ENCODE peak calls at places on chromosomes 6 and 20, in ten cellular contexts. U is endothelial cell, H is nephron progenitor cell, G is tibial nerve, W is fibroblast of lung, J is progenitor cell of endocrine pancreas, X is stomach, V is fibroblast of pulmonary artery, Z is bronchial epithelial cell, N is AG09309. K is an unnamed sample.

GRCh38 chr6:34538581-34538980 is 17.5 kb downstream of the SPDEF start:
- DNase-seq in Z (no peak), J (no peak), N (no peak), G (no peak), H (no peak), W (no peak), X (no peak), V (no peak), U (no peak), K (no peak)

GRCh38 chr6:6546318-6547110 is 42.0 kb upstream of the LY86 start:
- DNase-seq in H (peak; percentile 63), X (peak; percentile 28), J (peak; percentile 28), U (peak; percentile 49), V (peak; percentile 16), W (peak; percentile 37), Z (peak; percentile 16), N (no peak), G (peak; percentile 30), K (peak; percentile 4)

GRCh38 chr6:150334790-150335783 is 33.7 kb upstream of the IYD start:
- DNase-seq in U (peak; percentile 57), N (peak; percentile 63), H (peak; percentile 53), V (peak; percentile 88), X (no peak), Z (peak; percentile 78), G (peak; percentile 71), W (peak; percentile 69), J (peak; percentile 22), K (no peak)

GRCh38 chr6:78523622-78524021 is 343.7 kb upstream of the IRAK1BP1 start:
- DNase-seq in H (no peak), W (no peak), G (no peak), J (no peak), X (no peak), Z (peak; percentile 38), V (peak; percentile 55), N (no peak), U (no peak), K (no peak)

GRCh38 chr6:3628143-3628840 is 123.2 kb downstream of the PXDC1 start:
- DNase-seq in J (no peak), G (no peak), V (no peak), H (no peak), X (no peak), U (no peak), N (no peak), Z (no peak), W (peak; percentile 62), K (no peak)

GRCh38 chr6:148565931-148566663 is 180.7 kb upstream of the UST start:
- DNase-seq in Z (peak; percentile 85), U (no peak), V (peak; percentile 97), X (peak; percentile 44), J (no peak), H (no peak), G (no peak), N (peak; percentile 85), W (peak; percentile 99), K (no peak)

GRCh38 chr6:80001337-80001736 is 3.1 kb upstream of the TTK start:
- DNase-seq in Z (no peak), G (no peak), W (no peak), H (no peak), U (no peak), J (no peak), N (no peak), X (no peak), V (no peak), K (no peak)

GRCh38 chr20:2626853-2627541 is 25.4 kb upstream of the NOP56 start:
- DNase-seq in H (no peak), W (peak; percentile 73), G (no peak), U (no peak), J (no peak), N (peak; percentile 33), Z (peak; percentile 96), V (peak; percentile 81), X (no peak), K (no peak)

DNA sequence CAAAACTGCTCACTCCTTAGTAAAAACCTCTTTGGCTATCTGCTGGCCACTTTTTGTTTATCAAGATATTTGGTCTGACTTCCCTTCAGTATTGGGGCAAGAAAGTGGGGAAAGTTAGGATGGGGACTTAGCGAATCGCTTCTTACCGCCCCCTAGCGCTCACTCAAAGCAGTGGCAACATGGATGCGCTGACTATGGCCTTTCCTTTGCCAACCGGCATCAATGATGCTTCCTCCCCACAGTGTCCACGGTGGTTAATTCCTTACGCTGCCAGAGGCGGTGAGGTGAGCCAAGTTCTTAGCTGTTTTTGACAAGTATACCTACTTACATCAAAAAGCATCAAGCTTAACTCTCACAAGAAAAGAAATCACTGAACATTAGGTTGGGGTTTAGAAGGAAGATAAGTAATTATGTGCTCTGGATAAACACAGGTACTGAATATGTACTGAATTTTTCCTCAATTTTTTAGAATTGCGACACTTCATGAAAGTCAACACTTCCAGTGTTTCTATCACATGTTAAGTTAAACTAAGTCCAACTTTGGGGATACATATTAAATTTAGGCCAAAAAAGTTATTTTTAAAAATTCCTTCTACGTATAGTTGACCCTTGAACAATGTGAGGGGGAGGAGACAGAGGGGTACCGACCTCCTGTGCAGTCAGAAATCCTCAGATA is 86.7 kb downstream of the GMDS start:
- DNase-seq in X (no peak), U (peak; percentile 63), V (peak; percentile 48), G (no peak), N (no peak), J (no peak), H (peak; percentile 43), Z (peak; percentile 46), W (peak; percentile 41), K (no peak)
- TF ChIP-seq CTCF in X (no peak), U (peak; percentile 81), V (peak; percentile 37), G (no peak), N (peak; percentile 29), J (peak; percentile 65), H (peak; percentile 52), Z (peak; percentile 61), W (peak; percentile 41), K (no peak)

GRCh38 chr6:25014375-25014774 is 78.6 kb upstream of the RIPOR2 start:
- DNase-seq in J (no peak), G (no peak), N (no peak), Z (no peak), V (no peak), W (no peak), U (no peak), X (no peak), H (no peak), K (no peak)

GRCh38 chr6:25014806-25015560 is 79.2 kb upstream of the RIPOR2 start:
- DNase-seq in Z (no peak), V (peak; percentile 90), G (peak; percentile 52), U (peak; percentile 18), J (no peak), H (no peak), X (no peak), W (peak; percentile 80), N (peak; percentile 43), K (no peak)

GRCh38 chr6:25010917-25011625 is 75.3 kb upstream of the RIPOR2 start:
- DNase-seq in N (no peak), H (no peak), Z (peak; percentile 48), J (no peak), W (peak; percentile 63), X (no peak), G (no peak), U (no peak), V (peak; percentile 64), K (no peak)

GRCh38 chr6:25012657-25013056 is 76.9 kb upstream of the RIPOR2 start:
- DNase-seq in N (peak; percentile 53), J (no peak), W (peak; percentile 83), X (no peak), V (peak; percentile 82), H (no peak), G (no peak), U (no peak), Z (peak; percentile 75), K (no peak)

DNA sequence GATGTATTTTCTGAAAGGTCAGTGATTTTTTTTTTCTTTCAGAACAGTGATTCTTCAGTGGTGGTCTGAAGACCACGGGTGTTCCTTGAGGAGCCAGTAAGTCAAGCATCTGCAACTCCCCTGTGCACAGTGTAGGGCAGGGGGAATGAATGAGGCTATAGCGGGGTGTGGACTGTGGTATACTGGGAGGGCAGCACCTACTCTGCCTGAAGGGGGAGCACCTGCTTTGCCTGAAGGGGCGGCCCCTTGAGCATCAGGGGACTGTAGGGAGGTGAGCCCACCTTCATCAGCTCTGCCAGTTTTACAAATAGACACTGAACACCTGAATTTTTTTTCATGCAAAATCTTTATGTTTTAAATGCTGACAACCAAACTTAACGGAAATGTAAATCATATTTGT is 77.5 kb upstream of the RIPOR2 start:
- DNase-seq in J (no peak), X (no peak), U (no peak), W (no peak), V (no peak), G (no peak), Z (no peak), H (no peak), N (no peak), K (no peak)
- TF ChIP-seq CTCF in J (no peak), X (no peak), U (no peak), W (no peak), V (peak; percentile 23), G (no peak), Z (peak; percentile 16), H (no peak), N (peak; percentile 6), K (no peak)

DNA sequence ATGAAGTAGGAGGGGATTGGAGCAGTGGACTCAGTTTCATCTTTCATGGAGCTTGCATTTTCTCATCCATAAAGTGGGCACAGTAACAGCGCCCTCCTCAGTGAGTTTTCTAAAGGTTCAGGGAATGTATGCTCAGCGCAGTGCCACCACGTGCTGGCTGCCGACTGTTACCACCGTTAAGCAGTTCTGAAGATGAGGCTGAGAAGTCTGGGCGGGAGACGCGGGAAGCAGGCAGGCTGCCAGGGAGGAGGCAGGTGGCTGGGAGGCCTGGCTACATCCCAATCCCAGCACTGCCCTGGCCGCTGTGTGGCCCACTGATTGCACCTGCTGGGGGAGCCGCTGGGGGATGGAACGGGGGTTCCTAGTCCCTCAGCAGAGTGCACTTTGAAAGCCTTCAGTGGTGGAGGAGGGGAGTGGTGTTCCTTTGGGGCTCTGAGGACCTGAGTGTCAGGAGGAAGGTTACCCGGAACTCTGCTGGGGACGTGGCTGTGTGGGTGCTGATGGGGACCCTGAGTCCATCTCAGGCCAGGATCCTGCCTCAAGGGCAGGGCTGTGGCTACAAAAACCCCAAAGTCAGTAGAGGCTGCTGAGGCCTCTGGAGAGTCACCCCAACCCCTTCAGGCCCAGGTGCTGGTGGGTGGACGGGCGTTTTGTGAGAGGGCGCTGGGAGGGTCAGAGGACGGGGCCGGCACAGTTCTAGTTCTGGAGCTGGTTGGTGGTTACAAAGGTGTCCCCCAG is 28.0 kb upstream of the PHACTR3 start:
- DNase-seq in V (no peak), G (no peak), X (no peak), W (no peak), H (no peak), N (no peak), Z (no peak), U (no peak), J (no peak), K (no peak)
- TF ChIP-seq CTCF in V (no peak), G (no peak), X (no peak), W (no peak), H (no peak), N (no peak), Z (no peak), U (no peak), J (peak; percentile 12), K (no peak)

GRCh38 chr6:138287144-138287955 is 69.1 kb upstream of the PBOV1 start:
- DNase-seq in V (peak; percentile 18), H (peak; percentile 32), W (peak; percentile 25), G (no peak), Z (peak; percentile 56), N (no peak), X (peak; percentile 84), U (peak; percentile 50), J (peak; percentile 37), K (peak; percentile 33)

GRCh38 chr6:138286698-138287097 is 68.4 kb upstream of the PBOV1 start:
- DNase-seq in U (no peak), G (no peak), H (no peak), N (no peak), W (no peak), V (no peak), X (no peak), J (no peak), Z (no peak), K (no peak)

GRCh38 chr6:138290563-138290962 is 72.3 kb upstream of the PBOV1 start:
- DNase-seq in Z (no peak), W (no peak), H (no peak), G (no peak), X (no peak), N (no peak), J (no peak), U (no peak), V (no peak), K (no peak)

GRCh38 chr6:138289739-138290138 is 71.4 kb upstream of the PBOV1 start:
- DNase-seq in V (no peak), U (peak; percentile 38), H (peak; percentile 25), X (peak; percentile 38), Z (no peak), J (peak; percentile 41), N (no peak), G (no peak), W (peak; percentile 3), K (no peak)

GRCh38 chr6:138285800-138286199 is 67.5 kb upstream of the PBOV1 start:
- DNase-seq in Z (no peak), X (no peak), U (no peak), G (no peak), W (no peak), V (no peak), N (no peak), H (no peak), J (no peak), K (no peak)
- TF ChIP-seq CTCF in Z (peak; percentile 11), X (no peak), U (no peak), G (no peak), W (no peak), V (no peak), N (no peak), H (no peak), J (peak; percentile 19), K (no peak)